ENCODE peak calls at places on chromosomes 2 and 18, in eight cellular contexts. One of them, this sample, is unnamed.

GRCh38 chr18:28176933-28177827 is at the start of gene CDH2:
- DNase-seq in aorta: peak
- DNase-seq in SHP77 treated with DMSO at 0.1 percent for 48 hours: peak
- DNase-seq in cardiac fibroblast: peak
- DNase-seq in globus pallidus: peak
- DNase-seq in NCI-H460: no peak
- DNase-seq in stimulated activated CD4-positive, alpha-beta T cell treated with anti-CD3 and anti-CD28 coated beads, Interleukin-4, amount 100 ng/mL, for 4 hours: no peak
- DNase-seq in activated CD8-positive, alpha-beta memory T cell treated with anti-CD3 and anti-CD28 coated beads for 48 hours: no peak
- DNase-seq in this sample: peak

GRCh38 chr2:240291337-240291751 is 144.1 kb upstream of the GPC1 start:
- DNase-seq in globus pallidus: no peak
- DNase-seq in cardiac fibroblast: no peak
- DNase-seq in activated CD8-positive, alpha-beta memory T cell treated with anti-CD3 and anti-CD28 coated beads for 48 hours: no peak
- DNase-seq in SHP77 treated with DMSO at 0.1 percent for 48 hours: no peak
- DNase-seq in stimulated activated CD4-positive, alpha-beta T cell treated with anti-CD3 and anti-CD28 coated beads, Interleukin-4, amount 100 ng/mL, for 4 hours: no peak
- DNase-seq in aorta: no peak
- DNase-seq in NCI-H460: no peak
- DNase-seq in this sample: no peak

GRCh38 chr18:10752407-10752806 is 226.6 kb downstream of the NAPG start:
- DNase-seq in NCI-H460: no peak
- DNase-seq in globus pallidus: no peak
- DNase-seq in cardiac fibroblast: no peak
- DNase-seq in activated CD8-positive, alpha-beta memory T cell treated with anti-CD3 and anti-CD28 coated beads for 48 hours: no peak
- DNase-seq in SHP77 treated with DMSO at 0.1 percent for 48 hours: no peak
- DNase-seq in aorta: no peak
- DNase-seq in stimulated activated CD4-positive, alpha-beta T cell treated with anti-CD3 and anti-CD28 coated beads, Interleukin-4, amount 100 ng/mL, for 4 hours: no peak
- DNase-seq in this sample: no peak

GRCh38 chr18:77346446-77346845 is 96.8 kb downstream of the GALR1 start:
- DNase-seq in NCI-H460: no peak
- DNase-seq in activated CD8-positive, alpha-beta memory T cell treated with anti-CD3 and anti-CD28 coated beads for 48 hours: no peak
- DNase-seq in stimulated activated CD4-positive, alpha-beta T cell treated with anti-CD3 and anti-CD28 coated beads, Interleukin-4, amount 100 ng/mL, for 4 hours: no peak
- DNase-seq in cardiac fibroblast: peak
- DNase-seq in aorta: no peak
- DNase-seq in SHP77 treated with DMSO at 0.1 percent for 48 hours: no peak
- DNase-seq in globus pallidus: no peak
- DNase-seq in this sample: no peak

GRCh38 chr2:121095257-121096080 is 189.5 kb downstream of the TFCP2L1 start:
- DNase-seq in activated CD8-positive, alpha-beta memory T cell treated with anti-CD3 and anti-CD28 coated beads for 48 hours: no peak
- DNase-seq in cardiac fibroblast: peak
- DNase-seq in aorta: peak
- DNase-seq in stimulated activated CD4-positive, alpha-beta T cell treated with anti-CD3 and anti-CD28 coated beads, Interleukin-4, amount 100 ng/mL, for 4 hours: no peak
- DNase-seq in SHP77 treated with DMSO at 0.1 percent for 48 hours: peak
- DNase-seq in globus pallidus: peak
- DNase-seq in NCI-H460: peak
- DNase-seq in this sample: peak

GRCh38 chr2:30588891-30589495 is 141.9 kb downstream of the LCLAT1 start:
- DNase-seq in aorta: no peak
- DNase-seq in SHP77 treated with DMSO at 0.1 percent for 48 hours: no peak
- DNase-seq in stimulated activated CD4-positive, alpha-beta T cell treated with anti-CD3 and anti-CD28 coated beads, Interleukin-4, amount 100 ng/mL, for 4 hours: no peak
- DNase-seq in activated CD8-positive, alpha-beta memory T cell treated with anti-CD3 and anti-CD28 coated beads for 48 hours: no peak
- DNase-seq in globus pallidus: no peak
- DNase-seq in NCI-H460: no peak
- DNase-seq in cardiac fibroblast: peak
- DNase-seq in this sample: no peak

GRCh38 chr2:43082111-43082877 is 144.1 kb downstream of the ZFP36L2 start:
- DNase-seq in globus pallidus: no peak
- DNase-seq in activated CD8-positive, alpha-beta memory T cell treated with anti-CD3 and anti-CD28 coated beads for 48 hours: no peak
- DNase-seq in aorta: no peak
- DNase-seq in NCI-H460: no peak
- DNase-seq in SHP77 treated with DMSO at 0.1 percent for 48 hours: no peak
- DNase-seq in stimulated activated CD4-positive, alpha-beta T cell treated with anti-CD3 and anti-CD28 coated beads, Interleukin-4, amount 100 ng/mL, for 4 hours: no peak
- DNase-seq in cardiac fibroblast: peak
- DNase-seq in this sample: no peak

GRCh38 chr2:208929489-208929864 is 494.4 kb upstream of the MAP2 start:
- DNase-seq in globus pallidus: no peak
- DNase-seq in SHP77 treated with DMSO at 0.1 percent for 48 hours: no peak
- DNase-seq in cardiac fibroblast: no peak
- DNase-seq in NCI-H460: peak
- DNase-seq in activated CD8-positive, alpha-beta memory T cell treated with anti-CD3 and anti-CD28 coated beads for 48 hours: no peak
- DNase-seq in stimulated activated CD4-positive, alpha-beta T cell treated with anti-CD3 and anti-CD28 coated beads, Interleukin-4, amount 100 ng/mL, for 4 hours: no peak
- DNase-seq in aorta: no peak
- DNase-seq in this sample: no peak

GRCh38 chr2:25521665-25522387 is 151.6 kb downstream of the DTNB start:
- DNase-seq in aorta: no peak
- DNase-seq in stimulated activated CD4-positive, alpha-beta T cell treated with anti-CD3 and anti-CD28 coated beads, Interleukin-4, amount 100 ng/mL, for 4 hours: peak
- DNase-seq in globus pallidus: peak
- DNase-seq in SHP77 treated with DMSO at 0.1 percent for 48 hours: peak
- DNase-seq in cardiac fibroblast: peak
- DNase-seq in NCI-H460: peak
- DNase-seq in activated CD8-positive, alpha-beta memory T cell treated with anti-CD3 and anti-CD28 coated beads for 48 hours: no peak
- DNase-seq in this sample: no peak

GRCh38 chr2:237074211-237074993 is 11.3 kb upstream of the COPS8 start:
- DNase-seq in globus pallidus: no peak
- DNase-seq in cardiac fibroblast: peak
- DNase-seq in NCI-H460: no peak
- DNase-seq in stimulated activated CD4-positive, alpha-beta T cell treated with anti-CD3 and anti-CD28 coated beads, Interleukin-4, amount 100 ng/mL, for 4 hours: no peak
- DNase-seq in activated CD8-positive, alpha-beta memory T cell treated with anti-CD3 and anti-CD28 coated beads for 48 hours: no peak
- DNase-seq in aorta: no peak
- DNase-seq in SHP77 treated with DMSO at 0.1 percent for 48 hours: no peak
- DNase-seq in this sample: no peak

GRCh38 chr2:88813612-88814011 is 122.1 kb downstream of the RPIA start:
- DNase-seq in aorta: no peak
- DNase-seq in globus pallidus: no peak
- DNase-seq in stimulated activated CD4-positive, alpha-beta T cell treated with anti-CD3 and anti-CD28 coated beads, Interleukin-4, amount 100 ng/mL, for 4 hours: no peak
- DNase-seq in NCI-H460: no peak
- DNase-seq in SHP77 treated with DMSO at 0.1 percent for 48 hours: no peak
- DNase-seq in cardiac fibroblast: no peak
- DNase-seq in activated CD8-positive, alpha-beta memory T cell treated with anti-CD3 and anti-CD28 coated beads for 48 hours: no peak
- DNase-seq in this sample: no peak

GRCh38 chr2:18133310-18133709 is 254.8 kb downstream of the KCNS3 start:
- DNase-seq in activated CD8-positive, alpha-beta memory T cell treated with anti-CD3 and anti-CD28 coated beads for 48 hours: no peak
- DNase-seq in aorta: no peak
- DNase-seq in globus pallidus: no peak
- DNase-seq in cardiac fibroblast: no peak
- DNase-seq in SHP77 treated with DMSO at 0.1 percent for 48 hours: no peak
- DNase-seq in NCI-H460: no peak
- DNase-seq in stimulated activated CD4-positive, alpha-beta T cell treated with anti-CD3 and anti-CD28 coated beads, Interleukin-4, amount 100 ng/mL, for 4 hours: no peak
- DNase-seq in this sample: no peak

GRCh38 chr18:61388010-61388409 is 54.8 kb downstream of the CDH20 start:
- DNase-seq in globus pallidus: no peak
- DNase-seq in aorta: no peak
- DNase-seq in cardiac fibroblast: peak
- DNase-seq in activated CD8-positive, alpha-beta memory T cell treated with anti-CD3 and anti-CD28 coated beads for 48 hours: no peak
- DNase-seq in stimulated activated CD4-positive, alpha-beta T cell treated with anti-CD3 and anti-CD28 coated beads, Interleukin-4, amount 100 ng/mL, for 4 hours: no peak
- DNase-seq in SHP77 treated with DMSO at 0.1 percent for 48 hours: no peak
- DNase-seq in NCI-H460: no peak
- DNase-seq in this sample: no peak

GRCh38 chr2:26414291-26414690 is 12.6 kb downstream of the DRC1 start:
- DNase-seq in stimulated activated CD4-positive, alpha-beta T cell treated with anti-CD3 and anti-CD28 coated beads, Interleukin-4, amount 100 ng/mL, for 4 hours: no peak
- DNase-seq in SHP77 treated with DMSO at 0.1 percent for 48 hours: no peak
- DNase-seq in globus pallidus: no peak
- DNase-seq in NCI-H460: no peak
- DNase-seq in aorta: no peak
- DNase-seq in activated CD8-positive, alpha-beta memory T cell treated with anti-CD3 and anti-CD28 coated beads for 48 hours: no peak
- DNase-seq in cardiac fibroblast: no peak
- DNase-seq in this sample: no peak

GRCh38 chr18:24488824-24489493 is 28.5 kb downstream of the HRH4 start:
- DNase-seq in cardiac fibroblast: peak
- DNase-seq in NCI-H460: peak
- DNase-seq in activated CD8-positive, alpha-beta memory T cell treated with anti-CD3 and anti-CD28 coated beads for 48 hours: no peak
- DNase-seq in aorta: no peak
- DNase-seq in SHP77 treated with DMSO at 0.1 percent for 48 hours: no peak
- DNase-seq in globus pallidus: peak
- DNase-seq in stimulated activated CD4-positive, alpha-beta T cell treated with anti-CD3 and anti-CD28 coated beads, Interleukin-4, amount 100 ng/mL, for 4 hours: no peak
- DNase-seq in this sample: no peak

GRCh38 chr18:44341759-44342158 is 338.9 kb upstream of the SETBP1 start:
- DNase-seq in SHP77 treated with DMSO at 0.1 percent for 48 hours: no peak
- DNase-seq in activated CD8-positive, alpha-beta memory T cell treated with anti-CD3 and anti-CD28 coated beads for 48 hours: no peak
- DNase-seq in stimulated activated CD4-positive, alpha-beta T cell treated with anti-CD3 and anti-CD28 coated beads, Interleukin-4, amount 100 ng/mL, for 4 hours: no peak
- DNase-seq in aorta: no peak
- DNase-seq in globus pallidus: no peak
- DNase-seq in cardiac fibroblast: no peak
- DNase-seq in NCI-H460: no peak
- DNase-seq in this sample: no peak

GRCh38 chr2:100786297-100786658 is 33.7 kb upstream of the NPAS2 start:
- DNase-seq in aorta: peak
- DNase-seq in NCI-H460: peak
- DNase-seq in SHP77 treated with DMSO at 0.1 percent for 48 hours: no peak
- DNase-seq in globus pallidus: no peak
- DNase-seq in cardiac fibroblast: peak
- DNase-seq in activated CD8-positive, alpha-beta memory T cell treated with anti-CD3 and anti-CD28 coated beads for 48 hours: no peak
- DNase-seq in stimulated activated CD4-positive, alpha-beta T cell treated with anti-CD3 and anti-CD28 coated beads, Interleukin-4, amount 100 ng/mL, for 4 hours: no peak
- DNase-seq in this sample: peak

GRCh38 chr2:174438146-174438886 is 42.8 kb downstream of the SCRN3 start:
- DNase-seq in NCI-H460: no peak
- DNase-seq in SHP77 treated with DMSO at 0.1 percent for 48 hours: no peak
- DNase-seq in aorta: peak
- DNase-seq in cardiac fibroblast: peak
- DNase-seq in activated CD8-positive, alpha-beta memory T cell treated with anti-CD3 and anti-CD28 coated beads for 48 hours: no peak
- DNase-seq in stimulated activated CD4-positive, alpha-beta T cell treated with anti-CD3 and anti-CD28 coated beads, Interleukin-4, amount 100 ng/mL, for 4 hours: no peak
- DNase-seq in globus pallidus: peak
- DNase-seq in this sample: no peak

GRCh38 chr2:216774620-216775019 is 79.3 kb upstream of the IGFBP5 start:
- DNase-seq in globus pallidus: no peak
- DNase-seq in SHP77 treated with DMSO at 0.1 percent for 48 hours: peak
- DNase-seq in cardiac fibroblast: peak
- DNase-seq in aorta: peak
- DNase-seq in activated CD8-positive, alpha-beta memory T cell treated with anti-CD3 and anti-CD28 coated beads for 48 hours: no peak
- DNase-seq in NCI-H460: no peak
- DNase-seq in stimulated activated CD4-positive, alpha-beta T cell treated with anti-CD3 and anti-CD28 coated beads, Interleukin-4, amount 100 ng/mL, for 4 hours: no peak
- DNase-seq in this sample: peak

GRCh38 chr2:43269706-43270105 is 43.3 kb upstream of the ZFP36L2 start:
- DNase-seq in NCI-H460: no peak
- DNase-seq in cardiac fibroblast: peak
- DNase-seq in activated CD8-positive, alpha-beta memory T cell treated with anti-CD3 and anti-CD28 coated beads for 48 hours: no peak
- DNase-seq in aorta: peak
- DNase-seq in stimulated activated CD4-positive, alpha-beta T cell treated with anti-CD3 and anti-CD28 coated beads, Interleukin-4, amount 100 ng/mL, for 4 hours: no peak
- DNase-seq in globus pallidus: no peak
- DNase-seq in SHP77 treated with DMSO at 0.1 percent for 48 hours: peak
- DNase-seq in this sample: no peak

GRCh38 chr2:241123816-241124536 is 21.9 kb upstream of the MTERF4 start:
- DNase-seq in globus pallidus: no peak
- DNase-seq in cardiac fibroblast: no peak
- DNase-seq in stimulated activated CD4-positive, alpha-beta T cell treated with anti-CD3 and anti-CD28 coated beads, Interleukin-4, amount 100 ng/mL, for 4 hours: peak
- DNase-seq in activated CD8-positive, alpha-beta memory T cell treated with anti-CD3 and anti-CD28 coated beads for 48 hours: no peak
- DNase-seq in SHP77 treated with DMSO at 0.1 percent for 48 hours: no peak
- DNase-seq in aorta: no peak
- DNase-seq in NCI-H460: no peak
- DNase-seq in this sample: no peak

GRCh38 chr2:71226391-71226964 is 425 bp downstream of the PAIP2B start:
- DNase-seq in cardiac fibroblast: no peak
- DNase-seq in NCI-H460: no peak
- DNase-seq in activated CD8-positive, alpha-beta memory T cell treated with anti-CD3 and anti-CD28 coated beads for 48 hours: peak
- DNase-seq in stimulated activated CD4-positive, alpha-beta T cell treated with anti-CD3 and anti-CD28 coated beads, Interleukin-4, amount 100 ng/mL, for 4 hours: no peak
- DNase-seq in SHP77 treated with DMSO at 0.1 percent for 48 hours: peak
- DNase-seq in aorta: no peak
- DNase-seq in globus pallidus: peak
- DNase-seq in this sample: no peak

GRCh38 chr2:4134881-4135565 is 431.6 kb downstream of the DCDC2C start:
- DNase-seq in globus pallidus: peak
- DNase-seq in stimulated activated CD4-positive, alpha-beta T cell treated with anti-CD3 and anti-CD28 coated beads, Interleukin-4, amount 100 ng/mL, for 4 hours: no peak
- DNase-seq in activated CD8-positive, alpha-beta memory T cell treated with anti-CD3 and anti-CD28 coated beads for 48 hours: no peak
- DNase-seq in aorta: no peak
- DNase-seq in SHP77 treated with DMSO at 0.1 percent for 48 hours: no peak
- DNase-seq in NCI-H460: no peak
- DNase-seq in cardiac fibroblast: no peak
- DNase-seq in this sample: no peak

GRCh38 chr2:14454102-14454676 is 178.3 kb upstream of the LRATD1 start:
- DNase-seq in aorta: no peak
- DNase-seq in SHP77 treated with DMSO at 0.1 percent for 48 hours: no peak
- DNase-seq in stimulated activated CD4-positive, alpha-beta T cell treated with anti-CD3 and anti-CD28 coated beads, Interleukin-4, amount 100 ng/mL, for 4 hours: no peak
- DNase-seq in activated CD8-positive, alpha-beta memory T cell treated with anti-CD3 and anti-CD28 coated beads for 48 hours: no peak
- DNase-seq in globus pallidus: no peak
- DNase-seq in NCI-H460: no peak
- DNase-seq in cardiac fibroblast: no peak
- DNase-seq in this sample: no peak

GRCh38 chr2:130158631-130159030 is 13.7 kb upstream of the CCDC74B start:
- DNase-seq in SHP77 treated with DMSO at 0.1 percent for 48 hours: no peak
- DNase-seq in activated CD8-positive, alpha-beta memory T cell treated with anti-CD3 and anti-CD28 coated beads for 48 hours: no peak
- DNase-seq in cardiac fibroblast: no peak
- DNase-seq in aorta: no peak
- DNase-seq in stimulated activated CD4-positive, alpha-beta T cell treated with anti-CD3 and anti-CD28 coated beads, Interleukin-4, amount 100 ng/mL, for 4 hours: no peak
- DNase-seq in globus pallidus: no peak
- DNase-seq in NCI-H460: no peak
- DNase-seq in this sample: no peak

GRCh38 chr18:31439807-31440325 is 7.7 kb upstream of the DSG3 start:
- DNase-seq in globus pallidus: no peak
- DNase-seq in activated CD8-positive, alpha-beta memory T cell treated with anti-CD3 and anti-CD28 coated beads for 48 hours: no peak
- DNase-seq in stimulated activated CD4-positive, alpha-beta T cell treated with anti-CD3 and anti-CD28 coated beads, Interleukin-4, amount 100 ng/mL, for 4 hours: no peak
- DNase-seq in SHP77 treated with DMSO at 0.1 percent for 48 hours: no peak
- DNase-seq in aorta: no peak
- DNase-seq in cardiac fibroblast: no peak
- DNase-seq in NCI-H460: no peak
- DNase-seq in this sample: no peak

GRCh38 chr2:29509397-29509796 is 394.2 kb downstream of the CLIP4 start:
- DNase-seq in stimulated activated CD4-positive, alpha-beta T cell treated with anti-CD3 and anti-CD28 coated beads, Interleukin-4, amount 100 ng/mL, for 4 hours: no peak
- DNase-seq in cardiac fibroblast: no peak
- DNase-seq in aorta: no peak
- DNase-seq in SHP77 treated with DMSO at 0.1 percent for 48 hours: no peak
- DNase-seq in activated CD8-positive, alpha-beta memory T cell treated with anti-CD3 and anti-CD28 coated beads for 48 hours: no peak
- DNase-seq in NCI-H460: no peak
- DNase-seq in globus pallidus: no peak
- DNase-seq in this sample: no peak